ENCODE peak calls at places on chromosomes 1 and 21, in seven cellular contexts. One of them, this sample, is unnamed.

GRCh38 chr1:109248797-109249629 is at the start of gene CELSR2:
- DNase-seq in H1: peak
- DNase-seq in GM18507: peak
- DNase-seq in A172: no peak
- DNase-seq in kidney glomerular epithelial cell: peak
- DNase-seq in coronary artery: peak
- DNase-seq in NCI-H2171: peak
- DNase-seq in this sample: peak

GRCh38 chr1:110786802-110787327 is 86.1 kb upstream of the CD53 start:
- DNase-seq in coronary artery: no peak
- DNase-seq in NCI-H2171: no peak
- DNase-seq in A172: no peak
- DNase-seq in GM18507: no peak
- DNase-seq in kidney glomerular epithelial cell: no peak
- DNase-seq in H1: no peak
- DNase-seq in this sample: no peak

GRCh38 chr1:30762152-30762930 is 4.8 kb upstream of the LAPTM5 start:
- DNase-seq in H1: no peak
- DNase-seq in NCI-H2171: no peak
- DNase-seq in coronary artery: no peak
- DNase-seq in A172: no peak
- DNase-seq in kidney glomerular epithelial cell: no peak
- DNase-seq in GM18507: no peak
- DNase-seq in this sample: no peak

GRCh38 chr1:215114154-215114933 is 31.8 kb downstream of the KCNK2 start:
- DNase-seq in kidney glomerular epithelial cell: peak
- DNase-seq in GM18507: no peak
- DNase-seq in H1: no peak
- DNase-seq in NCI-H2171: no peak
- DNase-seq in A172: peak
- DNase-seq in coronary artery: no peak
- DNase-seq in this sample: peak

GRCh38 chr1:156103521-156103947 is 11.0 kb upstream of the LMNA start:
- DNase-seq in kidney glomerular epithelial cell: no peak
- DNase-seq in NCI-H2171: no peak
- DNase-seq in A172: peak
- DNase-seq in H1: no peak
- DNase-seq in coronary artery: no peak
- DNase-seq in GM18507: no peak
- DNase-seq in this sample: no peak

GRCh38 chr1:247409869-247410544 is 6.0 kb upstream of the NLRP3 start:
- DNase-seq in H1: no peak
- DNase-seq in GM18507: peak
- DNase-seq in kidney glomerular epithelial cell: no peak
- DNase-seq in A172: no peak
- DNase-seq in NCI-H2171: no peak
- DNase-seq in coronary artery: no peak
- DNase-seq in this sample: no peak

GRCh38 chr1:201147396-201148015 is 6.8 kb downstream of the TMEM9 start:
- DNase-seq in GM18507: no peak
- DNase-seq in NCI-H2171: no peak
- DNase-seq in H1: no peak
- DNase-seq in A172: no peak
- DNase-seq in coronary artery: peak
- DNase-seq in kidney glomerular epithelial cell: no peak
- DNase-seq in this sample: no peak

GRCh38 chr1:27521336-27522147 is 31.6 kb upstream of the WASF2 start:
- DNase-seq in kidney glomerular epithelial cell: no peak
- DNase-seq in H1: no peak
- DNase-seq in A172: no peak
- DNase-seq in GM18507: no peak
- DNase-seq in NCI-H2171: peak
- DNase-seq in coronary artery: no peak
- DNase-seq in this sample: no peak

GRCh38 chr21:45981641-45982255 is at the start of gene COL6A1:
- DNase-seq in A172: peak
- DNase-seq in GM18507: no peak
- DNase-seq in NCI-H2171: peak
- DNase-seq in H1: no peak
- DNase-seq in coronary artery: no peak
- DNase-seq in kidney glomerular epithelial cell: no peak
- DNase-seq in this sample: peak

GRCh38 chr21:45950740-45951515 is 30.6 kb upstream of the COL6A1 start:
- DNase-seq in H1: no peak
- DNase-seq in NCI-H2171: peak
- DNase-seq in kidney glomerular epithelial cell: peak
- DNase-seq in coronary artery: peak
- DNase-seq in A172: peak
- DNase-seq in GM18507: no peak
- DNase-seq in this sample: no peak